ENCODE peak calls at places on chromosomes 7 and 10, in seven cellular contexts. V is kidney, P is adipocyte, G is mammary epithelial cell, H is sigmoid colon, M is uterus, A is OCI-LY7. O is an unnamed sample. For H3K4me1 and H3K9me3, the result is how much of the 10 kb centered on the place peaks cover.

GRCh38 chr10:11331706-11332105 is 279.7 kb downstream of the USP6NL start:
- DNase-seq in V (no peak), P (no peak), G (no peak), H (no peak), M (no peak), A (no peak), O (no peak)

GRCh38 chr7:17302575-17303142 is 4.2 kb downstream of the AHR start:
- DNase-seq in V (no peak), P (peak), G (peak), H (no peak), M (no peak), A (no peak), O (no peak)

GRCh38 chr7:2209146-2209960 is 23.4 kb downstream of the MAD1L1 start:
- DNase-seq in V (peak), P (peak), G (peak), H (peak), M (peak), A (peak), O (peak)

GRCh38 chr10:122173337-122173736 is 97.8 kb upstream of the BTBD16 start:
- DNase-seq in V (no peak), P (no peak), G (no peak), H (no peak), M (no peak), A (no peak), O (no peak)

GRCh38 chr10:107037192-107038122 is 127.0 kb downstream of the SORCS1 start:
- DNase-seq in V (no peak), P (no peak), G (no peak), H (no peak), M (no peak), A (no peak), O (no peak)

GRCh38 chr7:31053986-31054385 is 1.9 kb downstream of the ADCYAP1R1 start:
- DNase-seq in V (no peak), P (no peak), G (no peak), H (no peak), M (no peak), A (no peak), O (no peak)

GRCh38 chr10:106495931-106496330 is 668.6 kb downstream of the SORCS1 start:
- DNase-seq in V (no peak), P (no peak), G (no peak), H (no peak), M (no peak), A (no peak), O (no peak)

GRCh38 chr10:124570646-124571045 is 109.0 kb downstream of the LHPP start:
- DNase-seq in V (no peak), P (no peak), G (no peak), H (peak), M (no peak), A (no peak), O (no peak)

GRCh38 chr10:24854256-24854655 is 98.2 kb downstream of the PRTFDC1 start:
- DNase-seq in V (no peak), P (no peak), G (no peak), H (no peak), M (no peak), A (no peak), O (no peak)

GRCh38 chr10:48199580-48200377 is 74.7 kb downstream of the FRMPD2 start:
- DNase-seq in V (no peak), P (peak), G (no peak), H (no peak), M (no peak), A (no peak), O (no peak)

GRCh38 chr10:89327803-89328441 is at the start of gene IFIT3:
- DNase-seq in V (no peak), P (peak), G (peak), H (peak), M (peak), A (no peak), O (peak)

GRCh38 chr7:75971961-75972763 is 22.2 kb downstream of the TMEM120A start:
- DNase-seq in V (no peak), P (peak), G (no peak), H (peak), M (no peak), A (no peak), O (no peak)

GRCh38 chr7:2261611-2262010 is 19.6 kb downstream of the NUDT1 start:
- DNase-seq in V (no peak), P (no peak), G (no peak), H (no peak), M (no peak), A (peak), O (no peak)

GRCh38 chr7:854118-854775 is 22.0 kb downstream of the SUN1 start:
- DNase-seq in V (no peak), P (no peak), G (no peak), H (no peak), M (no peak), A (no peak), O (no peak)

GRCh38 chr7:8175929-8176369 is 86.0 kb downstream of the ICA1 start:
- DNase-seq in V (no peak), P (no peak), G (no peak), H (no peak), M (no peak), A (no peak), O (no peak)
- H3K4me3 ChIP-seq in V (no peak), P (no peak), G (no peak), H (no peak), M (no peak), A (no peak), O (no peak)

GRCh38 chr7:112072541-112073245 is 133.5 kb downstream of the DOCK4 start:
- DNase-seq in V (no peak), P (no peak), G (no peak), H (no peak), M (no peak), A (no peak), O (no peak)
- H3K4me1 ChIP-seq in V (under half), P (under half), G (under half), H (under half), M (under half), A (under half), O (under half)

GRCh38 chr7:158130023-158130409 is 457.6 kb downstream of the PTPRN2 start:
- DNase-seq in V (no peak), P (no peak), G (no peak), H (no peak), M (no peak), A (no peak), O (no peak)

GRCh38 chr7:158133057-158133456 is 454.6 kb downstream of the PTPRN2 start:
- DNase-seq in V (peak), P (no peak), G (no peak), H (peak), M (no peak), A (no peak), O (no peak)

GRCh38 chr7:158134824-158135223 is 452.8 kb downstream of the PTPRN2 start:
- DNase-seq in V (peak), P (no peak), G (no peak), H (no peak), M (no peak), A (no peak), O (no peak)

GRCh38 chr7:158135931-158136330 is 451.7 kb downstream of the PTPRN2 start:
- DNase-seq in V (peak), P (no peak), G (no peak), H (no peak), M (no peak), A (no peak), O (no peak)

GRCh38 chr7:158133515-158134271 is 453.9 kb downstream of the PTPRN2 start:
- DNase-seq in V (peak), P (no peak), G (no peak), H (peak), M (no peak), A (no peak), O (no peak)
- H3K9me3 ChIP-seq in V (under half), P (under half), G (half or more), H (under half), M (under half), A (under half), O (under half)

GRCh38 chr10:128113026-128113425 is 13.2 kb downstream of the MKI67 start:
- DNase-seq in V (no peak), P (no peak), G (no peak), H (no peak), M (no peak), A (no peak), O (no peak)
- H3K4me3 ChIP-seq in V (no peak), P (no peak), G (no peak), H (no peak), M (no peak), A (no peak), O (no peak)

GRCh38 chr7:34041716-34042115 is 136.4 kb downstream of the BMPER start:
- DNase-seq in V (no peak), P (no peak), G (no peak), H (no peak), M (no peak), A (no peak), O (no peak)

GRCh38 chr7:34039033-34039432 is 133.7 kb downstream of the BMPER start:
- DNase-seq in V (no peak), P (no peak), G (no peak), H (no peak), M (no peak), A (no peak), O (no peak)

GRCh38 chr7:34036069-34036920 is 131.0 kb downstream of the BMPER start:
- DNase-seq in V (no peak), P (no peak), G (no peak), H (no peak), M (no peak), A (no peak), O (peak)

GRCh38 chr7:34034728-34035127 is 129.4 kb downstream of the BMPER start:
- DNase-seq in V (no peak), P (no peak), G (peak), H (no peak), M (no peak), A (no peak), O (no peak)

GRCh38 chr7:34036972-34037792 is 131.8 kb downstream of the BMPER start:
- DNase-seq in V (no peak), P (no peak), G (no peak), H (no peak), M (no peak), A (no peak), O (no peak)
- H3K4me1 ChIP-seq in V (under half), P (under half), G (under half), H (under half), M (under half), A (under half), O (under half)

GRCh38 chr10:32386623-32387022 is 39.7 kb upstream of the EPC1 start:
- DNase-seq in V (no peak), P (peak), G (no peak), H (no peak), M (no peak), A (no peak), O (no peak)
- H3K9me3 ChIP-seq in V (under half), P (under half), G (under half), H (under half), M (under half), A (under half), O (under half)